ENCODE peak calls at places on chromosome X, in ten cellular contexts. S is transverse colon, R is left ventricle myocardium inferior, Q is GM12865, D is thyroid gland, G is cardiac fibroblast, C is fibroblast of lung, B is breast epithelium, Z is HFF-Myc, P is cardiac muscle cell. E is an unnamed sample.

GRCh38 chrX:55004231-55004630 is 4.1 kb downstream of the APEX2 start:
- DNase-seq in S (no peak), R (no peak), Q (no peak), D (no peak), G (no peak), C (no peak), B (no peak), Z (no peak), P (no peak), E (no peak)

GRCh38 chrX:123803331-123803983 is 56.4 kb upstream of the XIAP start:
- DNase-seq in S (no peak), R (no peak), Q (peak), D (no peak), G (peak), C (peak), B (no peak), Z (peak), P (peak), E (peak)

GRCh38 chrX:134374910-134375309 is 85.1 kb upstream of the HPRT1 start:
- DNase-seq in S (no peak), R (no peak), Q (no peak), D (no peak), G (no peak), C (no peak), B (no peak), Z (no peak), P (no peak), E (no peak)

GRCh38 chrX:110026099-110026844 is 23.4 kb downstream of the TMEM164 start:
- DNase-seq in S (peak), R (no peak), Q (no peak), D (no peak), G (peak), C (no peak), B (no peak), Z (no peak), P (no peak), E (no peak)

GRCh38 chrX:39645059-39645895 is 452.5 kb downstream of the BCOR start:
- DNase-seq in S (peak), R (peak), Q (no peak), D (no peak), G (peak), C (peak), B (no peak), Z (peak), P (no peak), E (peak)

GRCh38 chrX:24682739-24683432 is 10.8 kb upstream of the POLA1 start:
- DNase-seq in S (no peak), R (no peak), Q (no peak), D (no peak), G (no peak), C (no peak), B (no peak), Z (no peak), P (no peak), E (no peak)

GRCh38 chrX:103157511-103158316 is 57.2 kb upstream of the BEX4 start:
- DNase-seq in S (no peak), R (no peak), Q (peak), D (peak), G (peak), C (peak), B (no peak), Z (no peak), P (peak), E (peak)

GRCh38 chrX:109886122-109886761 is 116.7 kb upstream of the TMEM164 start:
- DNase-seq in S (peak), R (peak), Q (peak), D (peak), G (peak), C (peak), B (no peak), Z (no peak), P (peak), E (peak)

GRCh38 chrX:132270021-132270420 is 50.8 kb upstream of the RAP2C start:
- DNase-seq in S (no peak), R (no peak), Q (no peak), D (no peak), G (no peak), C (no peak), B (no peak), Z (no peak), P (no peak), E (no peak)

GRCh38 chrX:69556094-69557011 is 52.2 kb downstream of the NALF2 start:
- DNase-seq in S (no peak), R (no peak), Q (peak), D (peak), G (peak), C (peak), B (no peak), Z (peak), P (peak), E (no peak)

GRCh38 chrX:94831364-94831763 is 1157.4 kb downstream of the FAM133A start:
- DNase-seq in S (no peak), R (no peak), Q (no peak), D (no peak), G (peak), C (no peak), B (no peak), Z (no peak), P (peak), E (no peak)

GRCh38 chrX:75784689-75785491 is at the start of gene MAGEE2:
- DNase-seq in S (no peak), R (peak), Q (no peak), D (peak), G (no peak), C (no peak), B (no peak), Z (no peak), P (no peak), E (no peak)

GRCh38 chrX:100652266-100652665 is 8.3 kb downstream of the SRPX2 start:
- DNase-seq in S (no peak), R (no peak), Q (no peak), D (no peak), G (no peak), C (no peak), B (no peak), Z (no peak), P (no peak), E (no peak)

GRCh38 chrX:119410027-119410819 is 11.1 kb downstream of the SLC25A43 start:
- DNase-seq in S (peak), R (no peak), Q (no peak), D (peak), G (peak), C (peak), B (peak), Z (peak), P (no peak), E (no peak)

GRCh38 chrX:16619024-16619423 is 30.9 kb upstream of the S100G start:
- DNase-seq in S (no peak), R (no peak), Q (no peak), D (no peak), G (no peak), C (no peak), B (no peak), Z (no peak), P (no peak), E (no peak)

GRCh38 chrX:125436855-125437254 is 117.2 kb downstream of the TEX13C start:
- DNase-seq in S (no peak), R (no peak), Q (peak), D (no peak), G (peak), C (no peak), B (no peak), Z (no peak), P (peak), E (no peak)

GRCh38 chrX:65587616-65588526 is 53.3 kb upstream of the LAS1L start:
- DNase-seq in S (peak), R (peak), Q (no peak), D (peak), G (peak), C (peak), B (peak), Z (no peak), P (no peak), E (no peak)

GRCh38 chrX:148874621-148875020 is 374.2 kb downstream of the AFF2 start:
- DNase-seq in S (no peak), R (no peak), Q (no peak), D (no peak), G (peak), C (peak), B (no peak), Z (no peak), P (no peak), E (no peak)

GRCh38 chrX:6813836-6814370 is 279.0 kb upstream of the VCX3A start:
- DNase-seq in S (no peak), R (no peak), Q (no peak), D (no peak), G (no peak), C (no peak), B (no peak), Z (no peak), P (peak), E (no peak)

GRCh38 chrX:36336746-36337145 is 417.2 kb downstream of the CFAP47 start:
- DNase-seq in S (no peak), R (no peak), Q (no peak), D (no peak), G (no peak), C (no peak), B (no peak), Z (no peak), P (no peak), E (no peak)

GRCh38 chrX:14832151-14832550 is 40.7 kb downstream of the FANCB start:
- DNase-seq in S (no peak), R (no peak), Q (no peak), D (no peak), G (peak), C (peak), B (no peak), Z (peak), P (no peak), E (no peak)

GRCh38 chrX:122238801-122239200 is 945.3 kb upstream of the GRIA3 start:
- DNase-seq in S (no peak), R (no peak), Q (no peak), D (no peak), G (peak), C (no peak), B (no peak), Z (peak), P (no peak), E (no peak)

DNA sequence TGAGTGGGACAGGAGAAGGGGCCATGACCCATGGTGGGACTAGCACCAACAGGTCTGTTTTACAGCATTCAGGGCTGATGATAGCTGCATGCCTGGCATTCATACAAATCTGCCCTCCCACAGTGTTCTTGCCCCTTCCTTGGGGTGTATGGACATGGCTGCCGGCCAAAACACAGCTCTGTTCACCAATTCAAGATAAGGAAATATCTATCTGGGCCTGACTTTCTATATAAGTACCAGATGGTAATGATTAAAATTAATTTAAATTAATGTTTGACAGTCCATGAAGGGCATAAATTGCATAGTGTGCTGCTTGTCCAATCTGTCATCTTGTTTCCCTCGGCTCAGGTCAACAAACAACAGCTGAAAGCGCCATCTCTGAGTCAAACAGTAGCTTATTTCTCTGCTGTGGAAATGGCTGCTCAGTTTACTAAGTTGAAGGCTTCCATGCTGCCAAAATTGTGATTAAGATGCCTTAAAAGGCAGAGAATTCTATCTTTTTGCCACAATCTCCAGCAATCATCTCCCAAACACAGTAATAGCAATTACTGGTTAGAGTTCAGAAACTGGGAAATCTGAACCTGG is 67.0 kb upstream of the TSPAN7 start:
- DNase-seq in S (no peak), R (no peak), Q (no peak), D (no peak), G (no peak), C (no peak), B (no peak), Z (no peak), P (no peak), E (peak)
- TF ChIP-seq CTCF in S (no peak), R (no peak), Q (no peak), D (no peak), G (no peak), C (no peak), B (no peak), Z (no peak), P (no peak), E (no peak)

DNA sequence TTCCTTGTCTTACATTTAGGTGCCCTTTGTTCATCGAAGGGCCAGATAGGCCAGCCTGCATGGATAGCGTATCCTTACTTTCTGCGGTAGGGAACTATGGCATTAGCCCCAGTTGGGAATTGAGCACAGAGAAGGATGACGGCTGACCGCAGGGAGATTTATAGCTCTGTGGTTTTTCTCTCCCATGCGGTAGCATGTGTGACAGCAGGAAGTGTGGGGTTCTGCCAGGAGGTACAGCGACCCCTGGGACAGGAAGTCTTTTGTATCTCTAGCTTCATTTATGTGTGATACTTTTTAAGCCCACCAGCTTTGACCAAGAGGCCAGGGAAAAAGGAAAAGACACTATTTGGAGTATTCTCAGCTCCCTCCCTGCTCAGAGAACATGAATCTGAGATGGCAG is 33.1 kb downstream of the GAB3 start:
- DNase-seq in S (peak), R (no peak), Q (no peak), D (no peak), G (peak), C (peak), B (no peak), Z (no peak), P (no peak), E (peak)
- H3K4me3 ChIP-seq in S (no peak), R (no peak), Q (no peak), D (no peak), G (no peak), C (no peak), B (no peak), Z (no peak), P (no peak), E (no peak)

GRCh38 chrX:18934708-18935107 is 49.2 kb downstream of the PHKA2 start:
- DNase-seq in S (no peak), R (no peak), Q (no peak), D (no peak), G (no peak), C (no peak), B (no peak), Z (no peak), P (no peak), E (no peak)

GRCh38 chrX:18933611-18934010 is 50.3 kb downstream of the PHKA2 start:
- DNase-seq in S (no peak), R (no peak), Q (no peak), D (no peak), G (no peak), C (no peak), B (no peak), Z (no peak), P (no peak), E (no peak)

GRCh38 chrX:18935893-18936292 is 48.0 kb downstream of the PHKA2 start:
- DNase-seq in S (no peak), R (no peak), Q (no peak), D (no peak), G (no peak), C (no peak), B (no peak), Z (no peak), P (no peak), E (no peak)

GRCh38 chrX:18929775-18930174 is 54.1 kb downstream of the PHKA2 start:
- DNase-seq in S (no peak), R (no peak), Q (peak), D (no peak), G (no peak), C (no peak), B (no peak), Z (no peak), P (no peak), E (no peak)

GRCh38 chrX:18931972-18932371 is 51.9 kb downstream of the PHKA2 start:
- DNase-seq in S (no peak), R (no peak), Q (peak), D (no peak), G (peak), C (peak), B (no peak), Z (no peak), P (peak), E (peak)
- TF ChIP-seq CTCF in S (no peak), R (peak), Q (peak), D (peak), G (peak), C (peak), B (no peak), Z (peak), P (peak), E (peak)

DNA sequence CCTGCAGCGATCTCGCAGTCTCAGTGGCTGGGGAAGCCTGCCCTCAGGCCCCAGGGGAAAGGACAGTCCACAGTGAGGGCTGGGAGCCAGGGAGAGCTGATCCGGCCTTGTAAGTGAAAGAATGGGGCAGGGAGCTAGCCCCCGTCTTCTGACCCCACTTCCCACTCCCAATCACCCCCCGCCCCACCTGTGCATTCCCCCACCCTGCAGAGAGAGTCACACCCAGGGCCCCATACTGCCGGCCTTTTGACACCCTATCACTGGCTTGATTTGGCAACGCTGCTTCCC is 3.8 kb downstream of the ARHGAP4 start:
- DNase-seq in S (no peak), R (no peak), Q (no peak), D (no peak), G (no peak), C (no peak), B (no peak), Z (no peak), P (no peak), E (no peak)
- H3K4me3 ChIP-seq in S (no peak), R (no peak), Q (no peak), D (no peak), G (no peak), C (no peak), B (no peak), Z (no peak), P (no peak), E (peak)

GRCh38 chrX:40663880-40664630 is 16.7 kb upstream of the CXorf38 start:
- DNase-seq in S (no peak), R (no peak), Q (no peak), D (peak), G (peak), C (peak), B (no peak), Z (peak), P (peak), E (peak)
- TF ChIP-seq CTCF in S (peak), R (peak), Q (no peak), D (peak), G (peak), C (peak), B (no peak), Z (peak), P (peak), E (peak)

GRCh38 chrX:71908387-71908786 is 2.3 kb upstream of the NHSL2 start:
- DNase-seq in S (no peak), R (no peak), Q (no peak), D (no peak), G (no peak), C (no peak), B (no peak), Z (no peak), P (peak), E (no peak)

GRCh38 chrX:71911731-71912050 is 1.0 kb downstream of the NHSL2 start:
- DNase-seq in S (peak), R (no peak), Q (no peak), D (peak), G (no peak), C (no peak), B (no peak), Z (no peak), P (peak), E (peak)

GRCh38 chrX:71911023-71911730 is 532 bp downstream of the NHSL2 start:
- DNase-seq in S (peak), R (peak), Q (no peak), D (peak), G (no peak), C (no peak), B (no peak), Z (no peak), P (peak), E (peak)

GRCh38 chrX:71910526-71911022 is at the start of gene NHSL2:
- DNase-seq in S (no peak), R (peak), Q (no peak), D (peak), G (no peak), C (no peak), B (no peak), Z (no peak), P (peak), E (peak)

DNA sequence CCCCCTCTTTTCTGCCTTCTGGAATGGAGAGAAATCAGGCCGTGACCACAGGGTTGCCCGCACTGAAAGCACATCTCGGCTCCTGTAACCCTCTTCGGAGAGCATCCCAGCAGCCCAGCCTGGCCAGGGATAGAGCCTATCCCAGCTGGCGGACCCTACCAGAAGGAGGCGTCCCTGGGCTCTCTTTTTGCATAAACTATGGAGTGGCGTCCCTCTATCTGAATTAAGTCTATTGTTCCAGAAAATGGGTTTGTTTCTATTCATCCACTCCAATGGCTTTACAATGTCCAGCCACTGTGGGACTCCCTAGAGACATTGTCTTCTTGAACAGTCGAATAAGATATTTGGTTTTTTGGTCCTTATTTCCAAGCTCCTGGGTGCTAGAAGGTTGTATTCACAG is 689 bp upstream of the NHSL2 start:
- DNase-seq in S (no peak), R (no peak), Q (no peak), D (no peak), G (no peak), C (no peak), B (no peak), Z (no peak), P (peak), E (no peak)
- H3K4me3 ChIP-seq in S (no peak), R (peak), Q (no peak), D (no peak), G (no peak), C (no peak), B (peak), Z (peak), P (peak), E (no peak)

DNA sequence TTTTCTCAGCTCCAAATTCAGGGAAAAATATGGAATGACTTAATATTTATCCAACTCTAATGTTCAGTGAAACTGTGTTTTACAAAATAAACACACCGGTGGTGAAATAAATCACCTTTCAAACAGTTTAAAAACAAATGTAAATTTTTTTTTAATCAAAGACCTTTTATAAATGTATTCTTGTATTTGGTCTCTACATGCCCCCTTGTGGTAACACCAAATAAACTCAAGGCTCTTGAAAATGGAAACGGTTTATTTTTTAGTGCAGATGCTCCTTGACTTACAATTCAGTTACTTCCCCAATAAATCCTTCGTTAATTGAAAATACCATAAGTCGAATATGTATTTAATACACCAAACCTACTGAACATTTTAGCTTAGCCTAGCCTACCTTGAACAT is 45.9 kb upstream of the ITM2A start:
- DNase-seq in S (no peak), R (no peak), Q (peak), D (no peak), G (peak), C (no peak), B (no peak), Z (no peak), P (peak), E (no peak)
- TF ChIP-seq CTCF in S (no peak), R (peak), Q (no peak), D (peak), G (no peak), C (no peak), B (peak), Z (no peak), P (peak), E (peak)